ENCODE peak calls at places on chromosomes 5 and 9, in ten cellular contexts. One of them, this sample, is unnamed.

GRCh38 chr5:72427488-72428437 is 79.4 kb downstream of the ZNF366 start:
- DNase-seq in activated naive CD4-positive, alpha-beta T cell treated with anti-CD3 and anti-CD28 coated beads, Interleukin-2, amount 10 ng/mL, durations not matched to agents 7 days and 5 days: no peak
- DNase-seq in HCT116: no peak
- DNase-seq in activated effector memory CD4-positive, alpha-beta T cell treated with Interleukin-2 at 50 U/mL for 16 hours: no peak
- DNase-seq in iris pigment epithelial cell: peak
- DNase-seq in kidney epithelial cell: peak
- DNase-seq in GM03348: peak
- DNase-seq in Daoy: peak
- DNase-seq in IMR-90: peak
- DNase-seq in colonic mucosa: no peak
- DNase-seq in this sample: no peak

GRCh38 chr9:97507585-97507984 is 6.1 kb downstream of the TMOD1 start:
- DNase-seq in activated naive CD4-positive, alpha-beta T cell treated with anti-CD3 and anti-CD28 coated beads, Interleukin-2, amount 10 ng/mL, durations not matched to agents 7 days and 5 days: no peak
- DNase-seq in HCT116: no peak
- DNase-seq in activated effector memory CD4-positive, alpha-beta T cell treated with Interleukin-2 at 50 U/mL for 16 hours: no peak
- DNase-seq in iris pigment epithelial cell: no peak
- DNase-seq in kidney epithelial cell: no peak
- DNase-seq in GM03348: no peak
- DNase-seq in Daoy: peak
- DNase-seq in IMR-90: no peak
- DNase-seq in colonic mucosa: no peak
- DNase-seq in this sample: no peak

GRCh38 chr9:120693609-120694008 is 20.7 kb downstream of the MEGF9 start:
- DNase-seq in activated naive CD4-positive, alpha-beta T cell treated with anti-CD3 and anti-CD28 coated beads, Interleukin-2, amount 10 ng/mL, durations not matched to agents 7 days and 5 days: no peak
- DNase-seq in HCT116: no peak
- DNase-seq in activated effector memory CD4-positive, alpha-beta T cell treated with Interleukin-2 at 50 U/mL for 16 hours: no peak
- DNase-seq in iris pigment epithelial cell: no peak
- DNase-seq in kidney epithelial cell: peak
- DNase-seq in GM03348: no peak
- DNase-seq in Daoy: no peak
- DNase-seq in IMR-90: peak
- DNase-seq in colonic mucosa: no peak
- DNase-seq in this sample: no peak

GRCh38 chr5:141514330-141515111 is 25.6 kb downstream of the PCDHGC5 start:
- DNase-seq in activated naive CD4-positive, alpha-beta T cell treated with anti-CD3 and anti-CD28 coated beads, Interleukin-2, amount 10 ng/mL, durations not matched to agents 7 days and 5 days: no peak
- DNase-seq in HCT116: no peak
- DNase-seq in activated effector memory CD4-positive, alpha-beta T cell treated with Interleukin-2 at 50 U/mL for 16 hours: no peak
- DNase-seq in iris pigment epithelial cell: peak
- DNase-seq in kidney epithelial cell: no peak
- DNase-seq in GM03348: peak
- DNase-seq in Daoy: peak
- DNase-seq in IMR-90: peak
- DNase-seq in colonic mucosa: no peak
- DNase-seq in this sample: peak

GRCh38 chr5:143559586-143559985 is 156.1 kb upstream of the NR3C1 start:
- DNase-seq in activated naive CD4-positive, alpha-beta T cell treated with anti-CD3 and anti-CD28 coated beads, Interleukin-2, amount 10 ng/mL, durations not matched to agents 7 days and 5 days: no peak
- DNase-seq in HCT116: no peak
- DNase-seq in activated effector memory CD4-positive, alpha-beta T cell treated with Interleukin-2 at 50 U/mL for 16 hours: no peak
- DNase-seq in iris pigment epithelial cell: no peak
- DNase-seq in kidney epithelial cell: no peak
- DNase-seq in GM03348: no peak
- DNase-seq in Daoy: no peak
- DNase-seq in IMR-90: no peak
- DNase-seq in colonic mucosa: no peak
- DNase-seq in this sample: no peak

GRCh38 chr9:23826120-23826629 is at the start of gene ELAVL2:
- DNase-seq in activated naive CD4-positive, alpha-beta T cell treated with anti-CD3 and anti-CD28 coated beads, Interleukin-2, amount 10 ng/mL, durations not matched to agents 7 days and 5 days: peak
- DNase-seq in HCT116: no peak
- DNase-seq in activated effector memory CD4-positive, alpha-beta T cell treated with Interleukin-2 at 50 U/mL for 16 hours: no peak
- DNase-seq in iris pigment epithelial cell: peak
- DNase-seq in kidney epithelial cell: peak
- DNase-seq in GM03348: peak
- DNase-seq in Daoy: no peak
- DNase-seq in IMR-90: peak
- DNase-seq in colonic mucosa: peak
- DNase-seq in this sample: peak

GRCh38 chr5:86679529-86679928 is 61.8 kb downstream of the COX7C start:
- DNase-seq in activated naive CD4-positive, alpha-beta T cell treated with anti-CD3 and anti-CD28 coated beads, Interleukin-2, amount 10 ng/mL, durations not matched to agents 7 days and 5 days: no peak
- DNase-seq in HCT116: peak
- DNase-seq in activated effector memory CD4-positive, alpha-beta T cell treated with Interleukin-2 at 50 U/mL for 16 hours: no peak
- DNase-seq in iris pigment epithelial cell: peak
- DNase-seq in kidney epithelial cell: peak
- DNase-seq in GM03348: peak
- DNase-seq in Daoy: peak
- DNase-seq in IMR-90: peak
- DNase-seq in colonic mucosa: peak
- DNase-seq in this sample: peak

GRCh38 chr9:15293727-15294405 is 13.2 kb downstream of the TTC39B start:
- DNase-seq in activated naive CD4-positive, alpha-beta T cell treated with anti-CD3 and anti-CD28 coated beads, Interleukin-2, amount 10 ng/mL, durations not matched to agents 7 days and 5 days: peak
- DNase-seq in HCT116: no peak
- DNase-seq in activated effector memory CD4-positive, alpha-beta T cell treated with Interleukin-2 at 50 U/mL for 16 hours: no peak
- DNase-seq in iris pigment epithelial cell: no peak
- DNase-seq in kidney epithelial cell: no peak
- DNase-seq in GM03348: peak
- DNase-seq in Daoy: no peak
- DNase-seq in IMR-90: no peak
- DNase-seq in colonic mucosa: no peak
- DNase-seq in this sample: no peak

GRCh38 chr9:68791169-68791568 is 86.1 kb downstream of the PIP5K1B start:
- DNase-seq in activated naive CD4-positive, alpha-beta T cell treated with anti-CD3 and anti-CD28 coated beads, Interleukin-2, amount 10 ng/mL, durations not matched to agents 7 days and 5 days: no peak
- DNase-seq in HCT116: no peak
- DNase-seq in activated effector memory CD4-positive, alpha-beta T cell treated with Interleukin-2 at 50 U/mL for 16 hours: no peak
- DNase-seq in iris pigment epithelial cell: no peak
- DNase-seq in kidney epithelial cell: no peak
- DNase-seq in GM03348: no peak
- DNase-seq in Daoy: no peak
- DNase-seq in IMR-90: no peak
- DNase-seq in colonic mucosa: no peak
- DNase-seq in this sample: no peak

GRCh38 chr9:8256880-8257279 is 457.3 kb upstream of the DMAC1 start:
- DNase-seq in activated naive CD4-positive, alpha-beta T cell treated with anti-CD3 and anti-CD28 coated beads, Interleukin-2, amount 10 ng/mL, durations not matched to agents 7 days and 5 days: no peak
- DNase-seq in HCT116: no peak
- DNase-seq in activated effector memory CD4-positive, alpha-beta T cell treated with Interleukin-2 at 50 U/mL for 16 hours: no peak
- DNase-seq in iris pigment epithelial cell: no peak
- DNase-seq in kidney epithelial cell: no peak
- DNase-seq in GM03348: no peak
- DNase-seq in Daoy: no peak
- DNase-seq in IMR-90: no peak
- DNase-seq in colonic mucosa: no peak
- DNase-seq in this sample: no peak

GRCh38 chr5:157971466-157972324 is 112.8 kb upstream of the CLINT1 start:
- DNase-seq in activated naive CD4-positive, alpha-beta T cell treated with anti-CD3 and anti-CD28 coated beads, Interleukin-2, amount 10 ng/mL, durations not matched to agents 7 days and 5 days: no peak
- DNase-seq in HCT116: no peak
- DNase-seq in activated effector memory CD4-positive, alpha-beta T cell treated with Interleukin-2 at 50 U/mL for 16 hours: no peak
- DNase-seq in iris pigment epithelial cell: no peak
- DNase-seq in kidney epithelial cell: no peak
- DNase-seq in GM03348: peak
- DNase-seq in Daoy: no peak
- DNase-seq in IMR-90: no peak
- DNase-seq in colonic mucosa: no peak
- DNase-seq in this sample: peak

GRCh38 chr5:151587796-151588606 is 3.1 kb downstream of the FAT2 start:
- DNase-seq in activated naive CD4-positive, alpha-beta T cell treated with anti-CD3 and anti-CD28 coated beads, Interleukin-2, amount 10 ng/mL, durations not matched to agents 7 days and 5 days: no peak
- DNase-seq in HCT116: no peak
- DNase-seq in activated effector memory CD4-positive, alpha-beta T cell treated with Interleukin-2 at 50 U/mL for 16 hours: no peak
- DNase-seq in iris pigment epithelial cell: no peak
- DNase-seq in kidney epithelial cell: no peak
- DNase-seq in GM03348: no peak
- DNase-seq in Daoy: no peak
- DNase-seq in IMR-90: no peak
- DNase-seq in colonic mucosa: no peak
- DNase-seq in this sample: no peak

GRCh38 chr5:76388791-76389512 is 14.1 kb upstream of the IQGAP2 start:
- DNase-seq in activated naive CD4-positive, alpha-beta T cell treated with anti-CD3 and anti-CD28 coated beads, Interleukin-2, amount 10 ng/mL, durations not matched to agents 7 days and 5 days: no peak
- DNase-seq in HCT116: no peak
- DNase-seq in activated effector memory CD4-positive, alpha-beta T cell treated with Interleukin-2 at 50 U/mL for 16 hours: no peak
- DNase-seq in iris pigment epithelial cell: no peak
- DNase-seq in kidney epithelial cell: no peak
- DNase-seq in GM03348: no peak
- DNase-seq in Daoy: no peak
- DNase-seq in IMR-90: no peak
- DNase-seq in colonic mucosa: no peak
- DNase-seq in this sample: no peak

GRCh38 chr5:151123897-151124751 is 33.5 kb downstream of the ANXA6 start:
- DNase-seq in activated naive CD4-positive, alpha-beta T cell treated with anti-CD3 and anti-CD28 coated beads, Interleukin-2, amount 10 ng/mL, durations not matched to agents 7 days and 5 days: no peak
- DNase-seq in HCT116: no peak
- DNase-seq in activated effector memory CD4-positive, alpha-beta T cell treated with Interleukin-2 at 50 U/mL for 16 hours: no peak
- DNase-seq in iris pigment epithelial cell: peak
- DNase-seq in kidney epithelial cell: no peak
- DNase-seq in GM03348: no peak
- DNase-seq in Daoy: peak
- DNase-seq in IMR-90: peak
- DNase-seq in colonic mucosa: no peak
- DNase-seq in this sample: no peak

GRCh38 chr5:67029481-67029880 is 167.1 kb downstream of the CD180 start:
- DNase-seq in activated naive CD4-positive, alpha-beta T cell treated with anti-CD3 and anti-CD28 coated beads, Interleukin-2, amount 10 ng/mL, durations not matched to agents 7 days and 5 days: no peak
- DNase-seq in HCT116: no peak
- DNase-seq in activated effector memory CD4-positive, alpha-beta T cell treated with Interleukin-2 at 50 U/mL for 16 hours: no peak
- DNase-seq in iris pigment epithelial cell: no peak
- DNase-seq in kidney epithelial cell: no peak
- DNase-seq in GM03348: no peak
- DNase-seq in Daoy: no peak
- DNase-seq in IMR-90: no peak
- DNase-seq in colonic mucosa: no peak
- DNase-seq in this sample: no peak

GRCh38 chr5:139180850-139181785 is 17.1 kb downstream of the SIL1 start:
- DNase-seq in activated naive CD4-positive, alpha-beta T cell treated with anti-CD3 and anti-CD28 coated beads, Interleukin-2, amount 10 ng/mL, durations not matched to agents 7 days and 5 days: no peak
- DNase-seq in HCT116: no peak
- DNase-seq in activated effector memory CD4-positive, alpha-beta T cell treated with Interleukin-2 at 50 U/mL for 16 hours: no peak
- DNase-seq in iris pigment epithelial cell: no peak
- DNase-seq in kidney epithelial cell: no peak
- DNase-seq in GM03348: peak
- DNase-seq in Daoy: no peak
- DNase-seq in IMR-90: no peak
- DNase-seq in colonic mucosa: no peak
- DNase-seq in this sample: no peak

GRCh38 chr5:132294728-132295504 is 722 bp downstream of the SLC22A4 start:
- DNase-seq in activated naive CD4-positive, alpha-beta T cell treated with anti-CD3 and anti-CD28 coated beads, Interleukin-2, amount 10 ng/mL, durations not matched to agents 7 days and 5 days: peak
- DNase-seq in HCT116: peak
- DNase-seq in activated effector memory CD4-positive, alpha-beta T cell treated with Interleukin-2 at 50 U/mL for 16 hours: peak
- DNase-seq in iris pigment epithelial cell: peak
- DNase-seq in kidney epithelial cell: peak
- DNase-seq in GM03348: peak
- DNase-seq in Daoy: peak
- DNase-seq in IMR-90: peak
- DNase-seq in colonic mucosa: peak
- DNase-seq in this sample: peak

GRCh38 chr9:34400275-34400674 is 23.6 kb upstream of the MYORG start:
- DNase-seq in activated naive CD4-positive, alpha-beta T cell treated with anti-CD3 and anti-CD28 coated beads, Interleukin-2, amount 10 ng/mL, durations not matched to agents 7 days and 5 days: no peak
- DNase-seq in HCT116: no peak
- DNase-seq in activated effector memory CD4-positive, alpha-beta T cell treated with Interleukin-2 at 50 U/mL for 16 hours: no peak
- DNase-seq in iris pigment epithelial cell: no peak
- DNase-seq in kidney epithelial cell: no peak
- DNase-seq in GM03348: no peak
- DNase-seq in Daoy: no peak
- DNase-seq in IMR-90: no peak
- DNase-seq in colonic mucosa: no peak
- DNase-seq in this sample: no peak

GRCh38 chr5:66826696-66827095 is 230.5 kb downstream of the MAST4 start:
- DNase-seq in activated naive CD4-positive, alpha-beta T cell treated with anti-CD3 and anti-CD28 coated beads, Interleukin-2, amount 10 ng/mL, durations not matched to agents 7 days and 5 days: no peak
- DNase-seq in HCT116: no peak
- DNase-seq in activated effector memory CD4-positive, alpha-beta T cell treated with Interleukin-2 at 50 U/mL for 16 hours: no peak
- DNase-seq in iris pigment epithelial cell: no peak
- DNase-seq in kidney epithelial cell: no peak
- DNase-seq in GM03348: no peak
- DNase-seq in Daoy: no peak
- DNase-seq in IMR-90: no peak
- DNase-seq in colonic mucosa: no peak
- DNase-seq in this sample: no peak

GRCh38 chr5:67972027-67972822 is 243.3 kb upstream of the PIK3R1 start:
- DNase-seq in activated naive CD4-positive, alpha-beta T cell treated with anti-CD3 and anti-CD28 coated beads, Interleukin-2, amount 10 ng/mL, durations not matched to agents 7 days and 5 days: no peak
- DNase-seq in HCT116: no peak
- DNase-seq in activated effector memory CD4-positive, alpha-beta T cell treated with Interleukin-2 at 50 U/mL for 16 hours: no peak
- DNase-seq in iris pigment epithelial cell: no peak
- DNase-seq in kidney epithelial cell: no peak
- DNase-seq in GM03348: no peak
- DNase-seq in Daoy: no peak
- DNase-seq in IMR-90: no peak
- DNase-seq in colonic mucosa: no peak
- DNase-seq in this sample: no peak

GRCh38 chr5:31161772-31162171 is 31.7 kb upstream of the CDH6 start:
- DNase-seq in activated naive CD4-positive, alpha-beta T cell treated with anti-CD3 and anti-CD28 coated beads, Interleukin-2, amount 10 ng/mL, durations not matched to agents 7 days and 5 days: no peak
- DNase-seq in HCT116: no peak
- DNase-seq in activated effector memory CD4-positive, alpha-beta T cell treated with Interleukin-2 at 50 U/mL for 16 hours: no peak
- DNase-seq in iris pigment epithelial cell: peak
- DNase-seq in kidney epithelial cell: no peak
- DNase-seq in GM03348: no peak
- DNase-seq in Daoy: no peak
- DNase-seq in IMR-90: no peak
- DNase-seq in colonic mucosa: peak
- DNase-seq in this sample: no peak

GRCh38 chr5:169906745-169907649 is 73.3 kb downstream of the INSYN2B start:
- DNase-seq in activated naive CD4-positive, alpha-beta T cell treated with anti-CD3 and anti-CD28 coated beads, Interleukin-2, amount 10 ng/mL, durations not matched to agents 7 days and 5 days: no peak
- DNase-seq in HCT116: no peak
- DNase-seq in activated effector memory CD4-positive, alpha-beta T cell treated with Interleukin-2 at 50 U/mL for 16 hours: no peak
- DNase-seq in iris pigment epithelial cell: no peak
- DNase-seq in kidney epithelial cell: no peak
- DNase-seq in GM03348: peak
- DNase-seq in Daoy: no peak
- DNase-seq in IMR-90: peak
- DNase-seq in colonic mucosa: no peak
- DNase-seq in this sample: peak

GRCh38 chr5:9343146-9343850 is 202.6 kb downstream of the SEMA5A start:
- DNase-seq in activated naive CD4-positive, alpha-beta T cell treated with anti-CD3 and anti-CD28 coated beads, Interleukin-2, amount 10 ng/mL, durations not matched to agents 7 days and 5 days: no peak
- DNase-seq in HCT116: no peak
- DNase-seq in activated effector memory CD4-positive, alpha-beta T cell treated with Interleukin-2 at 50 U/mL for 16 hours: no peak
- DNase-seq in iris pigment epithelial cell: peak
- DNase-seq in kidney epithelial cell: no peak
- DNase-seq in GM03348: peak
- DNase-seq in Daoy: no peak
- DNase-seq in IMR-90: peak
- DNase-seq in colonic mucosa: no peak
- DNase-seq in this sample: no peak

GRCh38 chr9:76667521-76667957 is 96.7 kb upstream of the PCA3 start:
- DNase-seq in activated naive CD4-positive, alpha-beta T cell treated with anti-CD3 and anti-CD28 coated beads, Interleukin-2, amount 10 ng/mL, durations not matched to agents 7 days and 5 days: no peak
- DNase-seq in HCT116: no peak
- DNase-seq in activated effector memory CD4-positive, alpha-beta T cell treated with Interleukin-2 at 50 U/mL for 16 hours: no peak
- DNase-seq in iris pigment epithelial cell: peak
- DNase-seq in kidney epithelial cell: no peak
- DNase-seq in GM03348: peak
- DNase-seq in Daoy: peak
- DNase-seq in IMR-90: peak
- DNase-seq in colonic mucosa: no peak
- DNase-seq in this sample: peak

GRCh38 chr5:173395933-173396308 is 67.7 kb upstream of the STC2 start:
- DNase-seq in activated naive CD4-positive, alpha-beta T cell treated with anti-CD3 and anti-CD28 coated beads, Interleukin-2, amount 10 ng/mL, durations not matched to agents 7 days and 5 days: no peak
- DNase-seq in HCT116: no peak
- DNase-seq in activated effector memory CD4-positive, alpha-beta T cell treated with Interleukin-2 at 50 U/mL for 16 hours: no peak
- DNase-seq in iris pigment epithelial cell: no peak
- DNase-seq in kidney epithelial cell: no peak
- DNase-seq in GM03348: no peak
- DNase-seq in Daoy: no peak
- DNase-seq in IMR-90: no peak
- DNase-seq in colonic mucosa: no peak
- DNase-seq in this sample: no peak

GRCh38 chr9:129887210-129888084 is 52.2 kb downstream of the USP20 start:
- DNase-seq in activated naive CD4-positive, alpha-beta T cell treated with anti-CD3 and anti-CD28 coated beads, Interleukin-2, amount 10 ng/mL, durations not matched to agents 7 days and 5 days: peak
- DNase-seq in HCT116: no peak
- DNase-seq in activated effector memory CD4-positive, alpha-beta T cell treated with Interleukin-2 at 50 U/mL for 16 hours: peak
- DNase-seq in iris pigment epithelial cell: peak
- DNase-seq in kidney epithelial cell: peak
- DNase-seq in GM03348: no peak
- DNase-seq in Daoy: peak
- DNase-seq in IMR-90: peak
- DNase-seq in colonic mucosa: no peak
- DNase-seq in this sample: peak

GRCh38 chr9:121059998-121060636 is 10.0 kb upstream of the C5 start:
- DNase-seq in activated naive CD4-positive, alpha-beta T cell treated with anti-CD3 and anti-CD28 coated beads, Interleukin-2, amount 10 ng/mL, durations not matched to agents 7 days and 5 days: peak
- DNase-seq in HCT116: peak
- DNase-seq in activated effector memory CD4-positive, alpha-beta T cell treated with Interleukin-2 at 50 U/mL for 16 hours: no peak
- DNase-seq in iris pigment epithelial cell: peak
- DNase-seq in kidney epithelial cell: peak
- DNase-seq in GM03348: peak
- DNase-seq in Daoy: peak
- DNase-seq in IMR-90: peak
- DNase-seq in colonic mucosa: peak
- DNase-seq in this sample: peak

GRCh38 chr9:123597926-123598556 is 242.0 kb downstream of the CRB2 start:
- DNase-seq in activated naive CD4-positive, alpha-beta T cell treated with anti-CD3 and anti-CD28 coated beads, Interleukin-2, amount 10 ng/mL, durations not matched to agents 7 days and 5 days: no peak
- DNase-seq in HCT116: no peak
- DNase-seq in activated effector memory CD4-positive, alpha-beta T cell treated with Interleukin-2 at 50 U/mL for 16 hours: no peak
- DNase-seq in iris pigment epithelial cell: no peak
- DNase-seq in kidney epithelial cell: no peak
- DNase-seq in GM03348: no peak
- DNase-seq in Daoy: no peak
- DNase-seq in IMR-90: no peak
- DNase-seq in colonic mucosa: no peak
- DNase-seq in this sample: no peak

This sample was measured in osteoblast.